ENCODE peak calls at places on chromosomes 4 and X, in four cellular contexts. One of them, this sample, is unnamed. For H3K27me3, the result is how much of the 10 kb centered on the place peaks cover.

GRCh38 chr4:145709336-145709735 is 29.4 kb downstream of the C4orf51 start:
- DNase-seq in BE2C: no peak
- DNase-seq in mammary epithelial cell: no peak
- DNase-seq in dorsolateral prefrontal cortex: no peak
- DNase-seq in this sample: no peak

GRCh38 chrX:63418211-63418610 is 67.1 kb upstream of the SPIN4 start:
- DNase-seq in BE2C: no peak
- DNase-seq in mammary epithelial cell: no peak
- DNase-seq in dorsolateral prefrontal cortex: no peak
- DNase-seq in this sample: no peak

GRCh38 chr4:41189076-41189475 is 25.3 kb downstream of the APBB2 start:
- DNase-seq in mammary epithelial cell: no peak
- DNase-seq in BE2C: no peak
- DNase-seq in dorsolateral prefrontal cortex: no peak
- DNase-seq in this sample: no peak

GRCh38 chrX:139930923-139931645 is 1.8 kb downstream of the ATP11C start:
- DNase-seq in mammary epithelial cell: peak
- DNase-seq in dorsolateral prefrontal cortex: no peak
- DNase-seq in BE2C: peak
- DNase-seq in this sample: peak

GRCh38 chr4:53802500-53802899 is 211.2 kb upstream of the LNX1 start:
- DNase-seq in mammary epithelial cell: no peak
- DNase-seq in dorsolateral prefrontal cortex: no peak
- DNase-seq in BE2C: no peak
- DNase-seq in this sample: no peak

GRCh38 chr4:6772223-6772928 is 10.2 kb upstream of the KIAA0232 start:
- DNase-seq in dorsolateral prefrontal cortex: no peak
- DNase-seq in mammary epithelial cell: peak
- DNase-seq in BE2C: no peak
- DNase-seq in this sample: peak

GRCh38 chr4:4339504-4340085 is 47.3 kb upstream of the NSG1 start:
- DNase-seq in BE2C: no peak
- DNase-seq in mammary epithelial cell: no peak
- DNase-seq in dorsolateral prefrontal cortex: no peak
- DNase-seq in this sample: no peak

GRCh38 chrX:33065415-33065814 is 145.9 kb downstream of the DMD start:
- DNase-seq in mammary epithelial cell: no peak
- DNase-seq in BE2C: no peak
- DNase-seq in dorsolateral prefrontal cortex: no peak
- DNase-seq in this sample: no peak

GRCh38 chrX:15679246-15679645 is 14.6 kb upstream of the CLTRN start:
- DNase-seq in dorsolateral prefrontal cortex: peak
- DNase-seq in BE2C: peak
- DNase-seq in mammary epithelial cell: no peak
- DNase-seq in this sample: no peak

GRCh38 chr4:25128671-25129070 is 31.6 kb downstream of the SEPSECS start:
- DNase-seq in dorsolateral prefrontal cortex: no peak
- DNase-seq in BE2C: no peak
- DNase-seq in mammary epithelial cell: no peak
- DNase-seq in this sample: no peak

GRCh38 chr4:36841583-36842326 is 402.8 kb upstream of the NWD2 start:
- DNase-seq in mammary epithelial cell: no peak
- DNase-seq in dorsolateral prefrontal cortex: no peak
- DNase-seq in BE2C: no peak
- DNase-seq in this sample: no peak

GRCh38 chr4:188722911-188723310 is 583.7 kb downstream of the TRIML1 start:
- DNase-seq in dorsolateral prefrontal cortex: no peak
- DNase-seq in BE2C: no peak
- DNase-seq in mammary epithelial cell: no peak
- DNase-seq in this sample: peak

DNA sequence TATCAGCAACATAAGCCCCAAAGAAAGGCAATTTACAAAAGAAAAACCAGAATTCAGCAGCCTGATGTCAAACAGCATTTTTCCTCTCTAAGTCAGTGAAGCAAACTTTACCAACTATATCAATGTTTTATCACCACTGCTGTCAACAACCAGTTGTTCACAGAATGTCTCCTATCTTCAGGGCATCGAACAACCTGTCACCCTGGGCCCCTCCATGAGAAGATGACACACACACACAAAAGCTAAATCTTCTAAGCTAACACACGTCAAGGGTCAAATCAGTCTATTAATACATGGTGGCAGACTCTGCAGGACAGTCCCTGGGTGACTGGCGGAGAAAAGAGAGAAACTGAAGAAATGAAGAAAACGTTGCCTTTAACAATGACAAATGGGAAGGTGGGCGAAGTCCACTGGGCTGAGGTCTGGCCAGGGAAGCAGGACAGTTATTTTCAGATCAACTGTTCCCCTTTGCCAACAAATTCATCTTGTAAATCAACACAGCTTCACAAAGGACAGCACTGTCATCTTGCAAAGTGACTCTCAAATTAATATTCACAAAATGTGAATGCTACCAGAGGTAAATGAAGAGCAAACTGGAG is 13.0 kb downstream of the FAT1 start:
- DNase-seq in BE2C: no peak
- DNase-seq in mammary epithelial cell: no peak
- DNase-seq in dorsolateral prefrontal cortex: no peak
- DNase-seq in this sample: no peak
- H3K27me3 ChIP-seq in BE2C: under half
- H3K27me3 ChIP-seq in mammary epithelial cell: under half
- H3K27me3 ChIP-seq in dorsolateral prefrontal cortex: under half
- H3K27me3 ChIP-seq in this sample: under half

DNA sequence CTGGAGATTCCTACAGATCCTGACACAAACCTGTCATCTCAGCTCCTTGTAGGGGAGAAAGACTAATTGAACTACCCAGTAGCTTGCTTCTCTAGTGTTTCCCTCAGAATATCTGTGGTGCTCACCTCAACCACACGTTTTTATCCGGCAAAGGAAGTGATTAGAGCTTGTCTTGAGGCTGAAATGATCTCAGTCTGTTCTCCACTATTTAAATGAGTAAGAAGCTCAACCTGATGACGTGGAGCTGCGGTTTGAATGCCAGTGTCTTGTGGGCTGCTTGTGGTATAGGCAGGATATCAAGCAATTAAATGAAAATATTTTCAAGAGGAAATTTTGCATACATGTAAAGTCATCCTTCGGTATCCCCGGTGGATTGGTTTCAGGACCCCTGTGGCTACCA is 270.2 kb downstream of the TLL1 start:
- DNase-seq in BE2C: no peak
- DNase-seq in dorsolateral prefrontal cortex: no peak
- DNase-seq in mammary epithelial cell: peak
- DNase-seq in this sample: peak
- H3K4me3 ChIP-seq in BE2C: no peak
- H3K4me3 ChIP-seq in dorsolateral prefrontal cortex: no peak
- H3K4me3 ChIP-seq in mammary epithelial cell: no peak
- H3K4me3 ChIP-seq in this sample: no peak

DNA sequence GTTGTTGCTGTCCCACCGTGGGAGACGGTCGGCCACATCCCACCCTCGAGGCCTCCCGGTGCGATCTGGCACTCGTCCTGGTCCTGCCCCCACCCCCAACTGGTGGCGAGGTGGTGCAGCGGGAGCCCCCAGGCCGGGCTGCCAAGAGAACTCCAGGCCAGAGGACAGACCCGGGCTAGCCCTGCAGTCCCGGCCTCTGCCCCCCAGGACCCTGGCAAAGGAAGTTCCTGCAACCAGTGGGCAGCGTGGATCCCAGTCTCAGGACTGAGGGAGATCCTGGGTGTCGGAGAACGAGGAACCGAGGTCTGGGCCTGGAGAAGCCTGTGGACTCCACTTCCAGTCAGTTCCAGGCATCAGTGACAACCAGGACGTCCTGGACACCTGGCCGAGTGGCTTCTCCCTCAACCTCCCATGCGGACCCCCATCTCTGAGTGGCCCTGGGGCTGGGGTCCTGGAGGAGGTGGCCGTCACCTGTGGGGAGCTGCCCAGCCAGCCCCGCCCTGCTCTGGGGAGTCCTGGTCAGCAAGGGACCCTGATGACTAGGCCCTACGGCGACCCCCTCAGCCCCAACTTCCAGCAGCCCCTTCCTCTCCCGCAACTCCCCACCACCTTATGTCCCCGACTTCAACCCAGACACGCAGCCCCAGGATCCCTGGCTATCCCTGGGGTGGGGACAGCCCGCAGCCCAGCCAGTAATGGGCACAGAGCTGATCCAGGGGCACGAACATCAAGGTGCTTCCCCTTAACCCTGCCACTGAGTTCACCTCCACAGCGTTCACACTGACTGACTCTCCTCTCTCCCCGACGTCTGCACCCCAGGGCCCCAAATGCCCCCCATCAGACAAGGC is 53.6 kb upstream of the NKX1-1 start:
- DNase-seq in mammary epithelial cell: no peak
- DNase-seq in dorsolateral prefrontal cortex: peak
- DNase-seq in BE2C: no peak
- DNase-seq in this sample: no peak
- H3K27me3 ChIP-seq in mammary epithelial cell: under half
- H3K27me3 ChIP-seq in dorsolateral prefrontal cortex: under half
- H3K27me3 ChIP-seq in BE2C: under half
- H3K27me3 ChIP-seq in this sample: under half

DNA sequence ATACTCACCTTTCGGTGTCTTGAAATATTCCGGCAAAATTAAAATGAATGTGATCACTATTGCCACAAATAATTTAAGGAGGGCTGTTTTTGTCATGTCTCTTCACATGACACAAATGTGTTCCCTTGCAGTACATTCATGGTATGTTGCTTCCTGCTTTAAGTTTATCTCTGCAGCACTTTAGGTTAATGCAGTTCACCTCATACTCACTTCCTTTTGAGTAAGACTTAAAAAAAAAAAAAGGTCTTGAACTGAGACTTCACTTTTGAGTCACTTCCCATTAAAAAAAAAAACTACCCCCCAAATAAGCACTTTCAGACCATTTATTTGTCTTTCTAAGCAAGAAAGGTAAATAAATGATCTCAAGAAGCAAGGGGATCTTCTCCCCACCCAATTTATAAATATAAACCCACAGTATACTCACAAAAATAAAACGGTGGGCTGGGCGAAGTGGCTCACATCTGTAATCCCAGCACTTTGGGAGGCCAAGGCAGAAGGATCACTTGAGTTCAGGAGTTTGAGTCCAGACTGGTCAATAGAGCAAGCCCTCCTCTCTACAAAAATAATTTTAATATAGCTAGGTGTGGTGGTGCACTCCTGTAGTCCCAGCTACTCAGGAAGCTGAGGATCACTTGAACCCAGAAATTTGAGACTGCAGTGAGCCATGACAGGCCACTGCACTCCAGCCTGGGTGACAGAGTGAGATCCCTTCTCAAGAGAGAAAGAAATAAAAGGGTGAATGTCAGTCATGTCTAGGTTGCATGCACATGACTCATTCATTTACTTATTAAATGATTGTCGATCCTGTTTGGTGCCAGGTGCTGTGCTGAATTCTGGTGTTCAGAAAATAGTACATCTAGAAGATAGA is at the start of gene TMEM156:
- DNase-seq in dorsolateral prefrontal cortex: no peak
- DNase-seq in mammary epithelial cell: peak
- DNase-seq in BE2C: no peak
- DNase-seq in this sample: no peak
- H3K4me3 ChIP-seq in dorsolateral prefrontal cortex: peak
- H3K4me3 ChIP-seq in mammary epithelial cell: no peak
- H3K4me3 ChIP-seq in BE2C: no peak
- H3K4me3 ChIP-seq in this sample: peak

This sample was measured in MG63.